ENCODE peak calls at places on chromosomes 11 and 22, in six cellular contexts. R is naive thymus-derived CD8-positive, alpha-beta T cell; V is right lobe of liver; N is bronchial epithelial cell; S is effector CD4-positive, alpha-beta T cell; P is IMR-90. J is an unnamed sample.

GRCh38 chr22:17366830-17367229 is 2.4 kb upstream of the CECR2 start:
- DNase-seq in R (no peak), V (no peak), N (no peak), S (no peak), P (no peak), J (peak; percentile 78)

GRCh38 chr11:69898123-69898522 is 78.9 kb upstream of the FGF3 start:
- DNase-seq in R (no peak), V (no peak), N (no peak), S (no peak), P (no peak), J (no peak)

GRCh38 chr11:124899376-124900145 is 1.9 kb upstream of the ROBO4 start:
- DNase-seq in R (no peak), V (no peak), N (no peak), S (no peak), P (no peak), J (peak; percentile 39)

GRCh38 chr22:36026741-36027140 is 1.9 kb downstream of the RBFOX2 start:
- DNase-seq in R (no peak), V (no peak), N (peak; percentile 40), S (no peak), P (peak; percentile 60), J (no peak)

GRCh38 chr22:38872831-38873248 is 824 bp upstream of the CBX6 start:
- DNase-seq in R (no peak), V (peak; percentile 72), N (no peak), S (no peak), P (peak; percentile 32), J (peak; percentile 78)

GRCh38 chr11:63610604-63611394 is 3.4 kb downstream of the PLAAT3 start:
- DNase-seq in R (no peak), V (no peak), N (no peak), S (no peak), P (no peak), J (no peak)

GRCh38 chr11:115518983-115519382 is 14.8 kb upstream of the CADM1 start:
- DNase-seq in R (no peak), V (no peak), N (no peak), S (no peak), P (no peak), J (no peak)

GRCh38 chr22:39282642-39283311 is 36.6 kb downstream of the RPL3 start:
- DNase-seq in R (no peak), V (no peak), N (peak; percentile 47), S (no peak), P (no peak), J (no peak)

GRCh38 chr11:28636566-28636965 is 528.4 kb downstream of the METTL15 start:
- DNase-seq in R (no peak), V (no peak), N (no peak), S (no peak), P (peak; percentile 49), J (no peak)

GRCh38 chr11:62804310-62805043 is 763 bp downstream of the NXF1 start:
- DNase-seq in R (no peak), V (no peak), N (peak; percentile 55), S (no peak), P (peak; percentile 55), J (no peak)

GRCh38 chr22:38284042-38284402 is 11.2 kb upstream of the TMEM184B start:
- DNase-seq in R (no peak), V (no peak), N (no peak), S (no peak), P (peak; percentile 96), J (no peak)

GRCh38 chr11:17560281-17561110 is 13.4 kb downstream of the OTOG start:
- DNase-seq in R (no peak), V (no peak), N (no peak), S (no peak), P (no peak), J (peak; percentile 34)

GRCh38 chr11:130118636-130119387 is 40.8 kb upstream of the ST14 start:
- DNase-seq in R (peak; percentile 31), V (no peak), N (no peak), S (no peak), P (no peak), J (no peak)

GRCh38 chr22:39185601-39186012 is 33.1 kb upstream of the CBX7 start:
- DNase-seq in R (no peak), V (no peak), N (no peak), S (no peak), P (peak; percentile 49), J (no peak)

GRCh38 chr11:64834723-64835615 is 9.5 kb downstream of the CDC42BPG start:
- DNase-seq in R (no peak), V (no peak), N (peak; percentile 75), S (no peak), P (no peak), J (no peak)

GRCh38 chr11:41461057-41461681 is 1.7 kb upstream of the LRRC4C start:
- DNase-seq in R (no peak), V (no peak), N (peak; percentile 29), S (no peak), P (no peak), J (no peak)